ENCODE peak calls at places on chromosomes 7 and 10, in seven cellular contexts. U is brain microvascular endothelial cell, Q is prostate gland, J is A673, P is ovary, S is tibial nerve, A is SK-N-SH. G is an unnamed sample.

GRCh38 chr7:121001932-121002754 is 13.6 kb downstream of the CPED1 start:
- DNase-seq in U (no peak), Q (no peak), J (no peak), P (no peak), S (no peak), A (no peak), G (no peak)

GRCh38 chr7:145795132-145795531 is 321.5 kb upstream of the CNTNAP2 start:
- DNase-seq in U (no peak), Q (no peak), J (no peak), P (no peak), S (no peak), A (no peak), G (no peak)

GRCh38 chr10:117320050-117320665 is 55.1 kb downstream of the PDZD8 start:
- DNase-seq in U (no peak), Q (no peak), J (peak), P (no peak), S (no peak), A (peak), G (no peak)

GRCh38 chr10:14782691-14783363 is 8.1 kb upstream of the FAM107B start:
- DNase-seq in U (peak), Q (no peak), J (no peak), P (no peak), S (no peak), A (no peak), G (no peak)

GRCh38 chr10:45379891-45380540 is 6.0 kb downstream of the ALOX5 start:
- DNase-seq in U (no peak), Q (no peak), J (no peak), P (no peak), S (no peak), A (no peak), G (no peak)

GRCh38 chr7:66627876-66628360 is 763 bp upstream of the KCTD7 start:
- DNase-seq in U (no peak), Q (no peak), J (no peak), P (no peak), S (no peak), A (no peak), G (no peak)

GRCh38 chr7:131011976-131012375 is 278.0 kb upstream of the KLF14 start:
- DNase-seq in U (peak), Q (no peak), J (peak), P (no peak), S (peak), A (no peak), G (no peak)

GRCh38 chr7:32453286-32454011 is 36.7 kb downstream of the LSM5 start:
- DNase-seq in U (no peak), Q (no peak), J (no peak), P (no peak), S (no peak), A (no peak), G (no peak)

GRCh38 chr7:102260856-102261255 is 25.8 kb upstream of the SH2B2 start:
- DNase-seq in U (peak), Q (no peak), J (no peak), P (peak), S (no peak), A (peak), G (no peak)

GRCh38 chr7:95376632-95377380 is 19.4 kb downstream of the PON3 start:
- DNase-seq in U (peak), Q (no peak), J (no peak), P (no peak), S (no peak), A (no peak), G (no peak)

GRCh38 chr7:143322646-143323343 is 6.9 kb downstream of the CLCN1 start:
- DNase-seq in U (no peak), Q (no peak), J (no peak), P (peak), S (peak), A (peak), G (no peak)

DNA sequence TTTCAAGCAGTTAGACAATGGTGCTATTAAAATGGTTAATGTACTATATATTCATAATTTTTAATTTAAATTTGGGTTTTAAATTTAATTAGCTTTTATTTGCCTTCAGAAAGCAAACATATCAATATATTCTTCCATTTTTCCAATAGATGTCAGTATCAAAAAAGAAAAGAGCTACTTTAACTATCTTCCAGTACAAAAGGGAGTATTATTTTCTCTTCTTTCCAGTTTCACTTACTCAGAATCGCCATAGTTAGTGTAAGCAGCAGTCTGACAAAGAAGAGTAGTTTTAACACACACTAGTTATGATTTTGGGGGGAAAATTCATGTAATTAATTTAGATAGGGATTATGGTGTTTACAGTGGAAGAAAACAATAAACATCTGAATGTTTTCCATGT is 272.6 kb upstream of the DGKB start:
- DNase-seq in U (no peak), Q (no peak), J (no peak), P (no peak), S (no peak), A (no peak), G (no peak)
- TF ChIP-seq CTCF in U (no peak), Q (no peak), J (no peak), P (no peak), S (no peak), A (no peak), G (no peak)

DNA sequence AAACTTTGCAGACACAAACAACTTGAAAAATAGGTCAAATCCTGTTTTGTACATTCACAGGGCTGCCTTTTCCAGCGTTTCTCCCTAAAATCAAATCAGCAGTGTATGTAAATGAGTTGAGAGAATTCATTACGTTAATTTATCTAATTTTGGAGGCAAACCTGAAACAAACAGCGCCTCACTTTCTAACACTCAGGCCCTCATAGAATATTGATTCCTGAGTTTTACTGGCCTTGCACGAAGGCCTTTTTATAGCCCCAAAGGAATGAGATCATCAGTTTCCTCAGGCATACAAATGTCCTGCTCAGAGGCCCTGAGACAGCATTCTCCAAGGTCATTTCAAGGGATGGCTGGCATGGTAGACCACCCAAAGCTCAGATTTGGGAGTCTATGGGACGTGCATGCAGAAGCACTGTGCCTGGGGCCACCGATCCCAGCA is 131.7 kb upstream of the CHST15 start:
- DNase-seq in U (no peak), Q (no peak), J (no peak), P (no peak), S (no peak), A (no peak), G (no peak)
- H3K27ac ChIP-seq in U (no peak), Q (no peak), J (no peak), P (no peak), S (no peak), A (no peak), G (no peak)

DNA sequence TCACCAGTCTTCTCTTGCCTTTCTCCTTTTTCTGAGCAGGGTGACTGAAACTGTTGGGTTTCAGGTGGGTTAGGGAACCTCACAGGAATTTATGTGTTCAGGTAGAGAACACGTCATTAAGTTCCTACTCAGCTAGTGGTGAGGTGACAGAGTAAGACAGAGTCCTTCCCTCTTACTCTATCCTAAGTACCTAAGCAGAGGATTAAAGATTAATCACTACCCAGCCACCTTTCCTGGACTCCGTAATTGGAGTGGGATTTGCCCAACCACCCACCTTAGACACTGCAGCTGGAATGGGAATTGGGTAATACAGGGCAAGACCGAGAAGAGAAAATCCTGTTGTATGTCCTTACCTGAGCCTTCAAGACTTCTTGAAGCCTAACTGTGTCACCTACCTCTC is 158.1 kb downstream of the LRRC4 start:
- DNase-seq in U (no peak), Q (no peak), J (no peak), P (no peak), S (no peak), A (no peak), G (peak)
- TF ChIP-seq CTCF in U (no peak), Q (no peak), J (no peak), P (no peak), S (no peak), A (no peak), G (no peak)

DNA sequence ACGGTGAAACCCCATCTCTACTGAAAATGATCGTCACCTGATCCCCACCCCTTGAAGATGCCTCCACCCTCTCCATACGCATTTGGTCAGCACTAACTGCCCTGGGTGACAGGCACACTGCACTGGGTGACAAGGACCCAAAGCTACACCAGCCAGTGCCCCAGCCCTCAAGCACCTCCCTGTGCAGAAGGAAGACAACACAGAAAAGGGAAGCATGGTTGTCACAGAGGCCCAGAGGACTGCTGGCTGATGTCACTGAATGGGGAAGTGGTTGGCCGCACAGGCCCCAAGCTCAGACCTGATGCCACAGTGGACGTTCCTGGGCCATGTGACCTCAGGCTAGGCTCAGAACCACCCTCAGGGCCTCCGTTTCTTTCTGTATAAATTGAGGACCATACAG is 4.2 kb upstream of the PILRA start:
- DNase-seq in U (no peak), Q (no peak), J (no peak), P (no peak), S (peak), A (no peak), G (no peak)
- H3K27ac ChIP-seq in U (no peak), Q (no peak), J (no peak), P (no peak), S (peak), A (no peak), G (no peak)

GRCh38 chr10:100562806-100563293 is 27.1 kb downstream of the HIF1AN start:
- DNase-seq in U (peak), Q (no peak), J (peak), P (peak), S (no peak), A (peak), G (peak)
- TF ChIP-seq CTCF in U (peak), Q (no peak), J (peak), P (no peak), S (no peak), A (peak), G (peak)

GRCh38 chr7:22784346-22784745 is 38.3 kb downstream of the TOMM7 start:
- DNase-seq in U (peak), Q (no peak), J (no peak), P (no peak), S (no peak), A (no peak), G (no peak)

GRCh38 chr7:22782616-22783232 is 39.9 kb downstream of the TOMM7 start:
- DNase-seq in U (peak), Q (peak), J (peak), P (peak), S (peak), A (peak), G (peak)

GRCh38 chr7:22779697-22780096 is 43.0 kb downstream of the TOMM7 start:
- DNase-seq in U (no peak), Q (no peak), J (no peak), P (no peak), S (no peak), A (no peak), G (no peak)

GRCh38 chr7:22783421-22783820 is 39.2 kb downstream of the TOMM7 start:
- DNase-seq in U (no peak), Q (no peak), J (no peak), P (no peak), S (no peak), A (no peak), G (no peak)

GRCh38 chr7:22781230-22781711 is 41.4 kb downstream of the TOMM7 start:
- DNase-seq in U (peak), Q (no peak), J (no peak), P (no peak), S (no peak), A (no peak), G (no peak)
- H3K27ac ChIP-seq in U (peak), Q (no peak), J (no peak), P (no peak), S (no peak), A (peak), G (no peak)

GRCh38 chr7:29840701-29841100 is 34.4 kb downstream of the WIPF3 start:
- DNase-seq in U (no peak), Q (no peak), J (no peak), P (no peak), S (no peak), A (no peak), G (no peak)
- TF ChIP-seq CTCF in U (peak), Q (no peak), J (no peak), P (no peak), S (no peak), A (no peak), G (no peak)

GRCh38 chr10:71245420-71246325 is 33.3 kb downstream of the UNC5B start:
- DNase-seq in U (no peak), Q (no peak), J (no peak), P (no peak), S (no peak), A (no peak), G (no peak)

GRCh38 chr10:71247804-71248203 is 35.4 kb downstream of the UNC5B start:
- DNase-seq in U (no peak), Q (no peak), J (no peak), P (no peak), S (no peak), A (no peak), G (no peak)

GRCh38 chr10:71244638-71245419 is 32.5 kb downstream of the UNC5B start:
- DNase-seq in U (peak), Q (peak), J (peak), P (peak), S (peak), A (peak), G (no peak)

GRCh38 chr10:71246591-71247143 is 34.3 kb downstream of the UNC5B start:
- DNase-seq in U (no peak), Q (peak), J (no peak), P (no peak), S (no peak), A (no peak), G (no peak)

GRCh38 chr10:71247306-71247705 is 34.9 kb downstream of the UNC5B start:
- DNase-seq in U (no peak), Q (no peak), J (no peak), P (no peak), S (no peak), A (no peak), G (no peak)
- H3K27ac ChIP-seq in U (no peak), Q (no peak), J (no peak), P (no peak), S (peak), A (peak), G (no peak)

G was measured in WERI-Rb-1.